ENCODE peak calls at places on chromosome 18, in ten cellular contexts. W is CD8-positive, alpha-beta T cell; F is NCI-H1092; X is SW480; V is nephron progenitor cell; S is astrocyte of the spinal cord; B is CD8-positive, alpha-beta memory T cell; I is NCI-H1417; Y is effector memory CD8-positive, alpha-beta T cell; G is GM23338. C is an unnamed sample.

GRCh38 chr18:11733031-11733430 is 44.0 kb downstream of the GNAL start:
- DNase-seq in W (peak), F (peak), X (peak), V (peak), S (peak), B (peak), I (peak), Y (peak), G (peak), C (no peak)

GRCh38 chr18:49380812-49381211 is 79.6 kb downstream of the DYM start:
- DNase-seq in W (no peak), F (no peak), X (no peak), V (no peak), S (no peak), B (no peak), I (no peak), Y (no peak), G (peak), C (no peak)

GRCh38 chr18:79983253-79983652 is 5.1 kb downstream of the TXNL4A start:
- DNase-seq in W (no peak), F (no peak), X (no peak), V (no peak), S (no peak), B (no peak), I (no peak), Y (no peak), G (no peak), C (no peak)

GRCh38 chr18:31685097-31686082 is 1.0 kb upstream of the B4GALT6 start:
- DNase-seq in W (peak), F (peak), X (peak), V (peak), S (peak), B (peak), I (peak), Y (peak), G (peak), C (no peak)

GRCh38 chr18:7568426-7568825 is 1.3 kb downstream of the PTPRM start:
- DNase-seq in W (no peak), F (no peak), X (no peak), V (peak), S (peak), B (no peak), I (no peak), Y (no peak), G (peak), C (no peak)

GRCh38 chr18:58429442-58429841 is 199.4 kb downstream of the ALPK2 start:
- DNase-seq in W (no peak), F (no peak), X (no peak), V (no peak), S (no peak), B (no peak), I (no peak), Y (no peak), G (no peak), C (no peak)

GRCh38 chr18:12283256-12283655 is 24.8 kb upstream of the TUBB6 start:
- DNase-seq in W (no peak), F (no peak), X (peak), V (no peak), S (peak), B (no peak), I (no peak), Y (no peak), G (peak), C (no peak)

GRCh38 chr18:32438173-32438572 is 32.5 kb downstream of the GAREM1 start:
- DNase-seq in W (no peak), F (no peak), X (no peak), V (peak), S (no peak), B (no peak), I (no peak), Y (no peak), G (no peak), C (no peak)

GRCh38 chr18:55906533-55906932 is 318.5 kb upstream of the TCF4 start:
- DNase-seq in W (no peak), F (no peak), X (no peak), V (no peak), S (no peak), B (no peak), I (no peak), Y (no peak), G (no peak), C (no peak)

GRCh38 chr18:55497825-55498403 is 90.1 kb downstream of the TCF4 start:
- DNase-seq in W (no peak), F (no peak), X (no peak), V (no peak), S (no peak), B (no peak), I (peak), Y (no peak), G (no peak), C (no peak)

GRCh38 chr18:6370410-6370809 is 44.3 kb downstream of the L3MBTL4 start:
- DNase-seq in W (no peak), F (peak), X (peak), V (no peak), S (no peak), B (no peak), I (peak), Y (no peak), G (no peak), C (no peak)

GRCh38 chr18:21243041-21243431 is 1.0 kb downstream of the GREB1L start:
- DNase-seq in W (no peak), F (no peak), X (no peak), V (no peak), S (no peak), B (no peak), I (no peak), Y (no peak), G (peak), C (no peak)

GRCh38 chr18:24878289-24878688 is 417.9 kb downstream of the HRH4 start:
- DNase-seq in W (no peak), F (no peak), X (peak), V (no peak), S (peak), B (no peak), I (peak), Y (no peak), G (peak), C (no peak)

GRCh38 chr18:42525905-42526304 is 570.9 kb downstream of the PIK3C3 start:
- DNase-seq in W (no peak), F (no peak), X (no peak), V (no peak), S (no peak), B (no peak), I (no peak), Y (no peak), G (no peak), C (no peak)

GRCh38 chr18:12993439-12993838 is 2.3 kb downstream of the CEP192 start:
- DNase-seq in W (no peak), F (no peak), X (no peak), V (no peak), S (no peak), B (no peak), I (no peak), Y (no peak), G (peak), C (no peak)

GRCh38 chr18:57859314-57859713 is 56.2 kb upstream of the ATP8B1 start:
- DNase-seq in W (no peak), F (no peak), X (peak), V (no peak), S (peak), B (no peak), I (no peak), Y (no peak), G (peak), C (no peak)

GRCh38 chr18:37565985-37566478 is 434 bp upstream of the CELF4 start:
- DNase-seq in W (no peak), F (peak), X (peak), V (peak), S (peak), B (no peak), I (peak), Y (no peak), G (peak), C (no peak)

GRCh38 chr18:3305354-3305762 is 43.4 kb downstream of the MYL12B start:
- DNase-seq in W (peak), F (no peak), X (peak), V (no peak), S (peak), B (peak), I (no peak), Y (peak), G (no peak), C (peak)

C was measured in BJ.